ENCODE peak calls at places on chromosomes 13 and 19, in seven cellular contexts. U is stomach, Y is Peyer's patch, D is lower leg skin, L is adrenal gland, I is A549, Q is right lobe of liver. C is an unnamed sample.
A peak's percentile ranks its signal among the peaks of the same experiment; 100 is the strongest.

GRCh38 chr19:12112701-12113100 is 27.4 kb downstream of the ZNF20 start:
- DNase-seq in D (no peak), Q (no peak), I (no peak), L (no peak), U (no peak), Y (no peak), C (no peak)

GRCh38 chr13:20544186-20544914 is 18.7 kb upstream of the CRYL1 start:
- DNase-seq in I (no peak), Q (no peak), U (no peak), L (no peak), Y (no peak), D (no peak), C (no peak)

GRCh38 chr19:49148784-49149651 is 6.2 kb downstream of the HRC start:
- DNase-seq in I (peak; percentile 98), L (peak; percentile 98), Q (peak; percentile 99), Y (peak; percentile 100), U (peak; percentile 100), D (peak; percentile 96), C (peak; percentile 100)

GRCh38 chr19:50513746-50514345 is at the start of gene ASPDH:
- DNase-seq in U (no peak), D (no peak), L (no peak), I (no peak), Y (peak; percentile 60), Q (no peak), C (no peak)

GRCh38 chr19:54803410-54803809 is at the start of gene KIR2DL4:
- DNase-seq in D (no peak), U (no peak), Y (no peak), I (no peak), Q (no peak), L (no peak), C (no peak)

GRCh38 chr13:111209613-111210012 is 94.5 kb downstream of the ARHGEF7 start:
- DNase-seq in L (no peak), D (no peak), Q (no peak), U (no peak), Y (no peak), I (no peak), C (no peak)

GRCh38 chr19:18274776-18275356 is 614 bp upstream of the IQCN start:
- DNase-seq in D (peak; percentile 77), U (peak; percentile 89), I (peak; percentile 72), Y (peak; percentile 91), L (peak; percentile 96), Q (peak; percentile 89), C (peak; percentile 95)

GRCh38 chr19:5682293-5682592 is 1.4 kb downstream of the HSD11B1L start:
- DNase-seq in D (no peak), Y (no peak), Q (no peak), L (no peak), U (no peak), I (no peak), C (no peak)

GRCh38 chr19:49167857-49168409 is 10.3 kb downstream of the TRPM4 start:
- DNase-seq in D (no peak), U (no peak), I (no peak), Y (no peak), L (no peak), Q (no peak), C (no peak)

GRCh38 chr19:6125571-6125989 is 9.9 kb upstream of the ACSBG2 start:
- DNase-seq in D (peak; percentile 53), Y (peak; percentile 57), Q (peak; percentile 39), U (peak; percentile 69), L (peak; percentile 65), I (no peak), C (peak; percentile 67)

GRCh38 chr19:35757231-35757748 is 461 bp upstream of the HSPB6 start:
- DNase-seq in Q (peak; percentile 67), L (peak; percentile 88), Y (peak; percentile 66), U (peak; percentile 49), I (peak; percentile 63), D (peak; percentile 68), C (peak; percentile 59)

GRCh38 chr13:112153846-112154245 is 86.9 kb downstream of the SOX1 start:
- DNase-seq in L (no peak), Q (no peak), I (no peak), D (no peak), U (no peak), Y (no peak), C (no peak)

GRCh38 chr13:28747851-28748250 is 29.1 kb upstream of the SLC46A3 start:
- DNase-seq in L (no peak), D (no peak), U (no peak), Q (no peak), I (no peak), Y (no peak), C (no peak)

GRCh38 chr19:56603829-56604228 is 8.7 kb downstream of the ZNF71 start:
- DNase-seq in U (no peak), L (no peak), Q (no peak), Y (no peak), D (no peak), I (no peak), C (no peak)

GRCh38 chr13:49248433-49249002 is 793 bp downstream of the CDADC1 start:
- DNase-seq in U (no peak), Q (no peak), Y (no peak), D (no peak), L (no peak), I (peak; percentile 3), C (no peak)

GRCh38 chr19:44905437-44906160 is at the start of gene APOE:
- DNase-seq in Q (peak; percentile 75), I (no peak), D (no peak), L (peak; percentile 90), U (no peak), Y (no peak), C (no peak)

GRCh38 chr19:44904426-44904994 is 1.1 kb upstream of the APOE start:
- DNase-seq in Q (no peak), D (no peak), I (no peak), Y (no peak), U (no peak), L (peak; percentile 88), C (no peak)

GRCh38 chr19:44900328-44901244 is 5.0 kb upstream of the APOE start:
- DNase-seq in L (no peak), U (no peak), I (no peak), Q (no peak), Y (no peak), D (no peak), C (no peak)

GRCh38 chr19:44903216-44903601 is 2.4 kb upstream of the APOE start:
- DNase-seq in I (no peak), Y (no peak), D (no peak), U (no peak), L (no peak), Q (no peak), C (no peak)

DNA sequence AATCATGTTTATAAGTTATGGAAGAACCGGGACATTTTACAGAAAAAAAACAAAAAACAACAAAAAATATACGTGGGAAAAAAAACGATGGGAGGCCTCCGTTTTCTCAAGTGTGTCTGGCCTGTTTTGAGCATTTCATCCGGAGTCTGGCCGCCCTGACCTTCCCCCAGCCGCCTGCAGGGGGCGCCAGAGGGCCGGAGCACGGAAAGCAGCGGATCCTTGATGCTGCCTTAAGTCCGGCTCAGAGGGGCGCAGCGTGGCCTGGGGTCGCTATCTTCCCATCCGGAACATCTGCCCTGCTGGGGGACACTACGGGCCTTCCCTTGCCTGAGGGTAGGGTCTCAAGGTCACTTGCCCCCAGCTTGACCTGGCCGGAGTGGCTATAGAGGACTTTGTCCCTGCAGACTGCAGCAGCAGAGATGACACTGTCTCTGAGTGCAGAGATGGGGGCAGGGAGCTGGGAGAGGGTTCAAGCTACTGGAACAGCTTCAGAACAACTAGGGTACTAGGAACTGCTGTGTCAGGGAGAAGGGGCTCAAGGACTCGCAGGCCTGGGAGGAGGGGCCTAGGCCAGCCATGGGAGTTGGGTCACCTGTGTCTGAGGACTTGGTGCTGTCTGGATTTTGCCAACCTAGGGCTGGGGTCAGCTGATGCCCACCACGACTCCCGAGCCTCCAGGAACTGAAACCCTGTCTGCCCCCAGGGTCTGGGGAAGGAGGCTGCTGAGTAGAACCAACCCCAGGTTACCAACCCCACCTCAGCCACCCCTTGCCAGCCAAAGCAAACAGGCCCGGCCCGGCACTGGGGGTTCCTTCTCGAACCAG is 1.8 kb upstream of the APOE start:
- DNase-seq in Q (peak; percentile 75), U (peak; percentile 80), D (peak; percentile 68), L (peak; percentile 78), Y (peak; percentile 85), I (peak; percentile 79), C (peak; percentile 63)
- TF ChIP-seq POLR2A in Q (no peak), U (no peak), D (no peak), L (no peak), Y (no peak), I (no peak), C (no peak)

GRCh38 chr19:13951043-13951442 is 1.3 kb upstream of the DCAF15 start:
- DNase-seq in L (no peak), I (no peak), Y (no peak), U (no peak), D (no peak), Q (no peak), C (no peak)

GRCh38 chr19:13951799-13952153 is 533 bp upstream of the DCAF15 start:
- DNase-seq in I (no peak), L (no peak), D (no peak), Y (no peak), U (no peak), Q (no peak), C (no peak)

GRCh38 chr19:13953021-13953531 is 767 bp downstream of the DCAF15 start:
- DNase-seq in U (peak; percentile 36), D (peak; percentile 34), I (peak; percentile 35), Y (peak; percentile 70), Q (no peak), L (no peak), C (no peak)

GRCh38 chr19:13954185-13954584 is 1.9 kb downstream of the DCAF15 start:
- DNase-seq in D (no peak), I (no peak), Q (no peak), Y (no peak), L (no peak), U (no peak), C (no peak)

GRCh38 chr19:13952154-13953020 is at the start of gene DCAF15:
- DNase-seq in Q (peak; percentile 99), Y (peak; percentile 98), D (peak; percentile 99), I (peak; percentile 98), L (peak; percentile 100), U (peak; percentile 99), C (peak; percentile 99)
- TF ChIP-seq POLR2A in Q (no peak), Y (peak; percentile 37), D (no peak), I (peak; percentile 45), L (peak; percentile 22), U (no peak), C (no peak)

DNA sequence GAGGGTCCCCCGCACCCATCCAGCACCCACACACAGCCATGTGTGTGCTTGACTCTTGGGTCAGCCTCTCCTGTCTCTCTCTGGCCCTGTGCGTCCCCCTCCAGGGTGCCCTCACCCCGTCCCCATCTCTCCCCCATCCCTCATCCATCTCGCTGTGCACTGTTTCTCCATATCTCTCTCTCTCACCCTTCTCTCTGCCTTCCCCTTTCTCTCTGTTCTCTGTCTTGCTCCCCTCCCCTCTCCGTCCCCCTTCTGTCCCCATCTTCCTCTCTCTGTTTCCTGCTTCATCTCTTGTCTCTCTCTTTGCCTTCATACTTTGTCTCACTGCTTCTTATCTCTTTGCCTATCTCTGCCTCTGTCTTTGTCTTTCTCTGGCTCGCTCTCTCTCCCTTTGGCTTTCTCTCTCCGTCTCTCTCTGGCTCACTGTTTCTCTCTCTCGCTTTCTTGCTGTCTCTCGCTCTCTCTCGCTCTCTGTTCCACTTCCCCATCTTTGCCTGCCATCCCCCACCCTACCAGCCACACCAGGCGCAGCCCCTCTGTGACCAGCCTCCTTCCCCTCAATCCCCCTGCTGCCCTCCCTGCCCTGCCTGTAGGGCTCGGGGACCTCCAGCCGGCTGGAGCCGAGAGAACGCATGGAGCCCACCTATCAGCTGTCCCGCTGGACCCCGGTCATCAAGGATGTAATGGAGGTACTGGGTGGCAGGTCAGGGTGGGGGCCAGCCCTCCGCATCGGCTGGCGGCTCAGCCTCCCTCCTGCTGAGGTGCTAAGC is 8.9 kb downstream of the STXBP2 start:
- DNase-seq in Y (no peak), L (no peak), U (no peak), I (no peak), D (no peak), Q (peak; percentile 21), C (no peak)
- TF ChIP-seq POLR2A in Y (no peak), L (no peak), U (no peak), I (no peak), D (no peak), Q (no peak), C (no peak)

GRCh38 chr13:100619940-100620339 is 31.4 kb upstream of the GGACT start:
- DNase-seq in U (no peak), L (no peak), Y (no peak), I (no peak), Q (no peak), D (no peak), C (no peak)
- TF ChIP-seq POLR2A in U (no peak), L (no peak), Y (no peak), I (no peak), Q (no peak), D (no peak), C (no peak)